ENCODE peak calls at places on chromosome 19, in four cellular contexts. T is K562, Q is SK-N-SH, A is GM12878. N is an unnamed sample.

GRCh38 chr19:29292146-29292545 is 79.2 kb upstream of the UQCRFS1 start:
- DNase-seq in Q (no peak), T (no peak), A (no peak), N (no peak)

GRCh38 chr19:46975011-46975917 is 44.4 kb upstream of the NPAS1 start:
- DNase-seq in A (no peak), Q (no peak), T (no peak), N (no peak)

GRCh38 chr19:7904074-7905020 is 670 bp downstream of the MAP2K7 start:
- DNase-seq in A (no peak), T (peak; percentile 89), Q (peak; percentile 85), N (peak; percentile 79)

GRCh38 chr19:44741258-44741731 is 7.2 kb upstream of the BCL3 start:
- DNase-seq in T (no peak), Q (no peak), A (no peak), N (no peak)

GRCh38 chr19:58182577-58182988 is 278 bp upstream of the ZNF274 start:
- DNase-seq in A (no peak), Q (peak; percentile 90), T (peak; percentile 98), N (peak; percentile 80)

GRCh38 chr19:10293637-10294367 is 4.0 kb downstream of the ICAM5 start:
- DNase-seq in T (peak; percentile 4), A (no peak), Q (no peak), N (no peak)

GRCh38 chr19:11581740-11582139 is 4.3 kb upstream of the ACP5 start:
- DNase-seq in T (peak; percentile 37), A (peak; percentile 96), Q (no peak), N (peak; percentile 50)

GRCh38 chr19:10285393-10285792 is 1.4 kb upstream of the ICAM4 start:
- DNase-seq in A (no peak), T (no peak), Q (no peak), N (no peak)

GRCh38 chr19:20925481-20925880 is 2.4 kb downstream of the ZNF85 start:
- DNase-seq in A (no peak), T (no peak), Q (no peak), N (no peak)

GRCh38 chr19:46618670-46619231 is 6.1 kb downstream of the PTGIR start:
- DNase-seq in Q (peak; percentile 2), A (peak; percentile 77), T (no peak), N (no peak)

GRCh38 chr19:12997967-12998940 is 3.0 kb downstream of the NFIX start:
- DNase-seq in T (no peak), Q (no peak), A (no peak), N (no peak)

GRCh38 chr19:7650148-7650547 is 13.2 kb downstream of the STXBP2 start:
- DNase-seq in A (no peak), Q (peak; percentile 19), T (no peak), N (no peak)

GRCh38 chr19:18942692-18943091 is 1.7 kb upstream of the HOMER3 start:
- DNase-seq in A (no peak), T (no peak), Q (no peak), N (no peak)

GRCh38 chr19:18419699-18420460 is 682 bp downstream of the SSBP4 start:
- DNase-seq in Q (peak; percentile 79), T (peak; percentile 54), A (no peak), N (no peak)

GRCh38 chr19:52991484-52991883 is 22.2 kb upstream of the ERVV-1 start:
- DNase-seq in Q (no peak), A (no peak), T (no peak), N (no peak)

GRCh38 chr19:10881403-10882107 is 10.2 kb downstream of the CARM1 start:
- DNase-seq in A (no peak), T (peak; percentile 71), Q (peak; percentile 45), N (no peak)

GRCh38 chr19:55598034-55598433 is 1.3 kb downstream of the FIZ1 start:
- DNase-seq in T (peak; percentile 9), Q (peak; percentile 2), A (no peak), N (no peak)

GRCh38 chr19:50300051-50300450 is 29.1 kb downstream of the KCNC3 start:
- DNase-seq in T (no peak), Q (no peak), A (no peak), N (no peak)

GRCh38 chr19:11008111-11008510 is 47.3 kb downstream of the SMARCA4 start:
- DNase-seq in Q (no peak), T (no peak), A (no peak), N (no peak)

GRCh38 chr19:290539-291521 is at the start of gene PLPP2:
- DNase-seq in A (no peak), T (peak; percentile 69), Q (peak; percentile 76), N (peak; percentile 29)

GRCh38 chr19:29247051-29247450 is 34.1 kb upstream of the UQCRFS1 start:
- DNase-seq in T (no peak), A (no peak), Q (no peak), N (no peak)

GRCh38 chr19:1822210-1822609 is 10.1 kb upstream of the ATP8B3 start:
- DNase-seq in Q (no peak), A (no peak), T (no peak), N (no peak)

GRCh38 chr19:34345934-34346333 is 19.1 kb upstream of the GPI start:
- DNase-seq in T (peak; percentile 87), Q (peak; percentile 86), A (no peak), N (peak; percentile 73)

GRCh38 chr19:11821474-11821873 is 7.4 kb downstream of the ZNF440 start:
- DNase-seq in Q (no peak), A (no peak), T (peak; percentile 21), N (no peak)

GRCh38 chr19:1082165-1082927 is 12.8 kb downstream of the POLR2E start:
- DNase-seq in A (no peak), Q (peak; percentile 92), T (peak; percentile 95), N (peak; percentile 87)

GRCh38 chr19:5480427-5480836 is 25.2 kb downstream of the ZNRF4 start:
- DNase-seq in T (peak; percentile 63), A (no peak), Q (peak; percentile 69), N (no peak)

GRCh38 chr19:5484398-5485285 is 29.4 kb downstream of the ZNRF4 start:
- DNase-seq in Q (peak; percentile 43), A (no peak), T (no peak), N (no peak)

GRCh38 chr19:5479958-5480357 is 24.7 kb downstream of the ZNRF4 start:
- DNase-seq in Q (peak; percentile 74), A (no peak), T (no peak), N (no peak)

GRCh38 chr19:5478925-5479588 is 23.8 kb downstream of the ZNRF4 start:
- DNase-seq in Q (no peak), A (no peak), T (no peak), N (no peak)

GRCh38 chr19:5481957-5482356 is 26.7 kb downstream of the ZNRF4 start:
- DNase-seq in T (no peak), A (no peak), Q (no peak), N (no peak)
- TF ChIP-seq TAF1 in T (no peak), A (no peak), Q (no peak), N (no peak)

DNA sequence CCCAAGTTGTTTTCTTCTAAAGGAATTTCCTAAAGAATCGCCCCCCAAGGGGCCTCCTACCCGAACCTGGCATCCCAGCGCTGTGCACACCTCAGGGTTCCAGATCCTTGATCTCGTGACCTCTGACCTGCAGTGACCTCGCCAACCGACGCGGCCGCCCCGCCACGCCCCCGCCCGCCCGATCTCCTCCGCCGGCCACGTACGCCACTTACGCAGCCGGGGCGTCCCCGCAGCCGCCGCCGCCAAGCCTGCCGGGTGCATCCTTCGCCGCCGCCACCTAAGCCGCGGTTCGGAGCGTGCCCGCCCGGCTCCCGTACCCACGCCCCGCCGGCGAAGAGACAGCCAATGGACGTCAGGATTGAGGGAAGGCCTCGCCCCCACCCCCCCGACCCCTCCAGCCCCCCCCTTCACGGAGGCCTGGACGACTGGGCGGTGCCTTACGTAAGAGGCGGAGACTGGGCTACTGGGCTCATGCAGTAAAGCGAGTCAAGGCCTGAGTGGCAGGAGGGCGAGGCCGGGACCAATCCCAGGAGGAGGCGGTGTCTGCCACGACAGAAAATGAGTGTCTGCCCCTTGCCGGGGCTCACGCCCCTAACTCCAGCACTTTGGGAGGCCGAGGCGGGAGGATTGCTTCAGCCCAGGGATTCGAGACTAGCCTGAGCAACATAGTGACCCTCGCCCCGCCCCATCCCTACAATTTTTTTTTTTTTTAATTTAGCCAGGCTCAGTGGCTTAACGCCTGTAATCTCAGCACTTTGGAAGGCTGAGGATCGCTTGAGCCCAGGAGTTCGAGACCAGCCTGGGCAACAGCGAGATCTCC is at the start of gene YIF1B:
- DNase-seq in T (peak; percentile 97), Q (peak; percentile 99), A (peak; percentile 83), N (peak; percentile 98)
- TF ChIP-seq TAF1 in T (no peak), Q (no peak), A (no peak), N (no peak)

GRCh38 chr19:42528354-42529247 is at the start of gene CEACAM1:
- DNase-seq in T (no peak), Q (no peak), A (no peak), N (peak; percentile 44)
- TF ChIP-seq TAF1 in T (no peak), Q (no peak), A (no peak), N (no peak)

DNA sequence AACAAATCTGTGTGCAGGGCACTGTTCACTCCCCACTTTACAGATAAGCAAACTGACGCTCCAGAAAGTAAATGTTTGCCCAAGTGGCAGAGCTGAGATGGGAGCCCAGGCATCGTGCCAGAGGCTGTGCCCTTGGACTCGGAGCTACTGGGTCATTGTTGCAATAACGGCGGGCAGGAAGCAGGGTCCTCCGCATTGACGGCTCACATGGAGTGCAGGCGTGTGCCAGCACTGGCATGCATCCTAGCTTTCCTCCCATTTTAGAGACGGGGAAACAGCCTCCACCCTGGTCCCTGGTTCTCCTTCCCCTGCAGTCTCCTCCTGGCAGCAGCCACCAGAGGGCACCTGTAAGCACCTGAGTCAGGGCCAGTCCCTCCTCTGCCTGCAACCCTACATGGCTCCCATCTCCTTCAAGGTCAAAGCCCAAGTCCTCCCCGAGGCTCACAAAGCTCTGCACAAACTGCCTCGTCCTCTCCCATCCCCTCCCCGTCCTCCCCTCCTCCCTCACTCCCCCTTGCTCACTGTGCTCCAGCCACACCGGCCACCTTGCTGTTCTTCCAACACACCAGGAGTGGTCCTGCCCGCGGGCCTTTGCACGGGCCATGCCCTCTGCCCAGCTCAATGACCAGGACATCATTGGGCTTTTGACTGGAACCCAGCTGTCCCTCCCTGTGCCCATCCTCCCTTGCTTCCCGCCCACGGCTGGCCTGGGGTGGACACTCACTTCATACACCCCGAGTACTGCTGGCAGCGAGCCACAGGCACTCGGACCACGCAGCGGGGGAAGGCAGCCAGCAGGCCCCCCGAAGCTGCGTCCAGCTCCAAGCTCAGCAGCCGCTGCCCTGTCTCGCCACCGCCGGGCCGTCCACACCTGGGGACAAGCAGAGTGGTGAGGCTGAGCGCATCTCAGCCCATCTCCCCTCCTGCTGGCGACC is 7.7 kb upstream of the LRG1 start:
- DNase-seq in A (no peak), T (no peak), Q (peak; percentile 59), N (no peak)
- TF ChIP-seq TAF1 in A (no peak), T (no peak), Q (no peak), N (no peak)

N was measured in GM12891.